ENCODE peak calls at places on chromosome 10, in six cellular contexts. E is activated CD4-positive, alpha-beta T cell treated with anti-CD3 and anti-CD28 coated beads, Interleukin-2, amount 50 U/mL, for 48 hours; F is WTC11; U is skeletal muscle cell; M is T follicular helper cell; Z is NCI-H1694. X is an unnamed sample.

GRCh38 chr10:9097991-9098306 is 1043.5 kb downstream of the GATA3 start:
- DNase-seq in E (no peak), F (no peak), U (no peak), M (no peak), Z (no peak), X (no peak)

GRCh38 chr10:13439771-13440708 is 88.8 kb downstream of the BEND7 start:
- DNase-seq in E (peak), F (peak), U (no peak), M (peak), Z (peak), X (peak)

GRCh38 chr10:20768849-20769248 is 128.3 kb downstream of the NEBL start:
- DNase-seq in E (no peak), F (no peak), U (no peak), M (no peak), Z (no peak), X (no peak)

GRCh38 chr10:22552888-22553378 is 161.4 kb downstream of the PIP4K2A start:
- DNase-seq in E (no peak), F (no peak), U (peak), M (no peak), Z (no peak), X (no peak)

GRCh38 chr10:15313844-15314243 is 57.2 kb downstream of the FAM171A1 start:
- DNase-seq in E (no peak), F (no peak), U (no peak), M (no peak), Z (no peak), X (no peak)

GRCh38 chr10:110919349-110919931 is at the start of gene SHOC2:
- DNase-seq in E (peak), F (peak), U (no peak), M (peak), Z (peak), X (no peak)

GRCh38 chr10:5094265-5095205 is at the start of gene AKR1C3:
- DNase-seq in E (no peak), F (no peak), U (peak), M (no peak), Z (no peak), X (no peak)

GRCh38 chr10:61642073-61642637 is 20.6 kb upstream of the CABCOCO1 start:
- DNase-seq in E (no peak), F (no peak), U (no peak), M (no peak), Z (no peak), X (no peak)

GRCh38 chr10:100909506-100910260 is 3.1 kb upstream of the SLF2 start:
- DNase-seq in E (no peak), F (no peak), U (no peak), M (no peak), Z (no peak), X (no peak)

GRCh38 chr10:119325131-119325530 is 117.8 kb downstream of the GRK5 start:
- DNase-seq in E (no peak), F (no peak), U (no peak), M (no peak), Z (no peak), X (no peak)

GRCh38 chr10:113019692-113020424 is 69.8 kb downstream of the TCF7L2 start:
- DNase-seq in E (no peak), F (no peak), U (no peak), M (no peak), Z (no peak), X (no peak)

X was measured in DMS 273 treated with DMSO at 0.1 percent for 48 hours.